ENCODE peak calls at places on chromosomes 12 and 14, in four cellular contexts. D is GM12891, B is K562, P is GM12878. R is an unnamed sample.
A peak's percentile ranks its signal among the peaks of the same experiment; 100 is the strongest.

GRCh38 chr14:89308232-89308959 is 108.6 kb downstream of the FOXN3 start:
- DNase-seq in D (no peak), B (no peak), P (no peak), R (peak; percentile 31)

GRCh38 chr14:102445066-102445465 is 64.5 kb downstream of the ANKRD9 start:
- DNase-seq in D (no peak), B (no peak), P (no peak), R (peak; percentile 8)

GRCh38 chr14:75487155-75487671 is 35.1 kb upstream of the BATF start:
- DNase-seq in D (no peak), B (no peak), P (peak; percentile 89), R (no peak)

GRCh38 chr12:4567073-4567881 is 5.3 kb downstream of the DYRK4 start:
- DNase-seq in D (no peak), B (no peak), P (peak; percentile 30), R (peak; percentile 52)

GRCh38 chr12:111393700-111394275 is 11.9 kb upstream of the SH2B3 start:
- DNase-seq in D (no peak), B (peak; percentile 43), P (no peak), R (peak; percentile 80)

GRCh38 chr12:6606331-6607131 is 648 bp downstream of the CHD4 start:
- DNase-seq in D (no peak), B (peak; percentile 65), P (no peak), R (peak; percentile 54)

GRCh38 chr12:13093191-13093849 is 10.1 kb downstream of the GSG1 start:
- DNase-seq in D (no peak), B (no peak), P (no peak), R (no peak)

GRCh38 chr14:56805201-56805991 is 4.9 kb downstream of the OTX2 start:
- DNase-seq in D (no peak), B (no peak), P (no peak), R (no peak)

GRCh38 chr14:67158559-67158958 is 30.7 kb upstream of the GARIN2 start:
- DNase-seq in D (no peak), B (no peak), P (no peak), R (no peak)

GRCh38 chr12:39383064-39383552 is 59.8 kb downstream of the KIF21A start:
- DNase-seq in D (no peak), B (no peak), P (no peak), R (no peak)

GRCh38 chr14:22748188-22748587 is 18.3 kb upstream of the OXA1L start:
- DNase-seq in D (no peak), B (no peak), P (no peak), R (no peak)

GRCh38 chr14:35534130-35534883 is at the start of gene INSM2:
- DNase-seq in D (no peak), B (peak; percentile 13), P (no peak), R (peak; percentile 32)

GRCh38 chr12:120833849-120834248 is 70.3 kb downstream of the SPPL3 start:
- DNase-seq in D (no peak), B (no peak), P (no peak), R (no peak)

GRCh38 chr12:22874151-22874550 is 249.2 kb downstream of the ETNK1 start:
- DNase-seq in D (no peak), B (no peak), P (no peak), R (no peak)
- TF ChIP-seq SPI1 in D (no peak), B (no peak), P (no peak), R (no peak)

GRCh38 chr14:106051790-106052189 is 525.4 kb downstream of the TMEM121 start:
- DNase-seq in D (no peak), B (no peak), P (no peak), R (no peak)
- TF ChIP-seq SPI1 in D (no peak), B (no peak), P (no peak), R (no peak)

GRCh38 chr14:68552075-68552474 is 240.8 kb downstream of the ZFP36L1 start:
- DNase-seq in D (no peak), B (no peak), P (no peak), R (no peak)
- TF ChIP-seq SPI1 in D (no peak), B (no peak), P (no peak), R (no peak)

GRCh38 chr12:62434504-62435336 is 31.9 kb upstream of the MON2 start:
- DNase-seq in D (no peak), B (no peak), P (no peak), R (peak; percentile 4)
- TF ChIP-seq SPI1 in D (no peak), B (no peak), P (no peak), R (no peak)

DNA sequence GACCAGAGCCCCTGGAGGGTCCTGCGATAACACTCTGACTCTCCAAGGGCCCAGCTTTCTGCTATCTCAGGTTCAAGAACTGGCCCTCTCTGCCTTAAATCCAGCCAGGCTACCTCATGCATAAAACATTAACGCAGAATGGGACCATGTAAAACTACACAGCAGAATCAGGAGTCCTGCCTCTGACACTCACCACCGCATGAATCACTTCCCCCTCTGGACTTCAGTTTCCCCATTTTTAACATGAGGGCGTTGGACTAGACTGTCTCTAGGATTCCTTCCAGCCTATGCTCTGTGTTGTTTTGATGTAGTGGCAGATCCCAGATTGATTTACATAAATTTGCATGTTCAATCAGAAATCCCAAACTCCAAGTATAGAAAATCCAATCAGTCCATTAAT is 3.3 kb downstream of the NCKAP5L start:
- DNase-seq in D (no peak), B (no peak), P (no peak), R (peak; percentile 78)
- TF ChIP-seq SPI1 in D (peak; percentile 32), B (peak; percentile 44), P (peak; percentile 18), R (peak; percentile 89)

R was measured in HL-60.